ENCODE peak calls at places on chromosomes 13 and 19, in ten cellular contexts. P is uterus, I is tibial nerve, T is H1, V is HCT116, L is suprapubic skin, U is Peyer's patch, W is stomach, G is heart left ventricle, F is IMR-90. D is an unnamed sample.

GRCh38 chr19:12052057-12052570 is 647 bp downstream of the ZNF878 start:
- DNase-seq in F (peak; percentile 14), G (no peak), V (no peak), L (no peak), U (no peak), T (no peak), I (no peak), P (no peak), W (no peak), D (no peak)

GRCh38 chr13:110593430-110594130 is 21.8 kb upstream of the NAXD start:
- DNase-seq in I (peak; percentile 28), P (no peak), F (peak; percentile 57), L (no peak), U (no peak), V (peak; percentile 50), W (no peak), T (no peak), G (no peak), D (no peak)

GRCh38 chr19:44856438-44857083 is 10.5 kb downstream of the NECTIN2 start:
- DNase-seq in W (peak; percentile 56), T (no peak), U (no peak), I (no peak), L (no peak), F (no peak), G (no peak), V (no peak), P (no peak), D (no peak)

GRCh38 chr19:42386974-42387707 is 3.0 kb downstream of the CNFN start:
- DNase-seq in I (peak; percentile 52), W (peak; percentile 55), V (peak; percentile 73), L (peak; percentile 79), T (peak; percentile 94), U (peak; percentile 86), P (peak; percentile 39), G (peak; percentile 70), F (peak; percentile 33), D (peak; percentile 74)

GRCh38 chr19:11982526-11982925 is 17.7 kb downstream of the ZNF763 start:
- DNase-seq in I (no peak), G (no peak), L (no peak), F (no peak), W (no peak), T (no peak), P (no peak), V (no peak), U (no peak), D (no peak)

GRCh38 chr19:29528946-29529645 is 3.3 kb downstream of the VSTM2B start:
- DNase-seq in T (peak; percentile 70), L (no peak), V (no peak), F (no peak), G (peak; percentile 17), U (peak; percentile 35), W (no peak), P (no peak), I (no peak), D (peak; percentile 46)

GRCh38 chr13:86563308-86563707 is 764.1 kb upstream of the SLITRK6 start:
- DNase-seq in W (no peak), P (no peak), L (no peak), F (peak; percentile 75), T (no peak), V (no peak), U (no peak), G (no peak), I (no peak), D (no peak)

GRCh38 chr13:66323695-66324094 is 906.4 kb downstream of the PCDH9 start:
- DNase-seq in T (no peak), U (no peak), G (no peak), I (no peak), F (no peak), P (no peak), W (no peak), L (no peak), V (no peak), D (no peak)

GRCh38 chr19:1125601-1126533 is 22.1 kb downstream of the GPX4 start:
- DNase-seq in W (no peak), G (no peak), T (no peak), U (no peak), P (no peak), I (no peak), V (no peak), L (no peak), F (peak; percentile 41), D (no peak)

GRCh38 chr19:55811340-55811739 is 20.5 kb downstream of the NLRP11 start:
- DNase-seq in G (no peak), F (no peak), L (no peak), W (no peak), U (no peak), V (no peak), T (no peak), P (no peak), I (no peak), D (no peak)
- H3K9me3 ChIP-seq in G (no peaks in the 10 kb centered on the region), F (peaks cover 18% of the 10 kb centered on the region), L (no peaks in the 10 kb centered on the region), W (no peaks in the 10 kb centered on the region), U (no peaks in the 10 kb centered on the region), V (no peaks in the 10 kb centered on the region), T (peaks cover 80% of the 10 kb centered on the region), P (no peaks in the 10 kb centered on the region), I (no peaks in the 10 kb centered on the region), D (no peaks in the 10 kb centered on the region)

DNA sequence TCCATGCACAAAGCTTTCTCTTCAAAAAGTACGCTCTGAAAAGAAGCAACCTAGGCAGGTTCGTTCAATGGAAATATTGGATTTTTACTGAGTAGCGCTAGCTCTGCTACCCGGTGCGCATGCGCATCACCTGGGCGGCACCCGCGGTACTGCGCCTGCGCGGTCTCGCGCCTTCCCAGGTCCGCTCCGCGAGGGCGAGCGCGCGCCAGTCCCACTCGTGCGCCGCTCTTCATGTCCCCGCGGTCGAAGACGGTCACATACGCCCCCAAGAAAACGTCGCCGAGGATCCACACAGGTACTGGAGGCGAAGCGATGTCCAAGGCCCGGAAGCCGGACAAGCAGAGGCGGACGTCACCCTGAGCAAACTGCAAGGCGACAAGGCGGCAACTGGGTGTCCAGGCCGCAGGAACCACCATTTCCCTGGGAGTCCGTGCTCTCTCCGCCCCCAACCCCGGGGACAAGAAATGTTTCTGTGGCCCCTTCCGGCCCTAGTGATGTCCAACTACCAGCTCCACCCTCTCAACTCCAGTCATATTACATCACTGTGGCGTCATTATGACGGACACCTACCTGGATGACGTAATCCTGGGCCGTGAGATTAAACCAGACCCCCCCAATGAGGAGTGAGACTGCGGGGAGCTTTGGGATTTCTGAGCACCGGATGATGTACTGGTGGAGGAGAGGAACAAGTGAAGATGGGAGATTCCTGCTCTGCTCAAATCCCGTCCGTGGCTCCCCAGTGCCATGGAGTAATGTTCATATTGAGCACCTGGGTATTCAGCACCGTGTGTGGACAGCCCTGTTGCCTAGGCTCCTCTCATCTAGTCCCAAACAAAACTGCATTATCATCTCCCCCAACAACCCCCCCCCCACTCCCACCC is 4.8 kb upstream of the KCNC3 start:
- DNase-seq in V (no peak), P (peak; percentile 27), W (peak; percentile 82), F (no peak), G (peak; percentile 69), U (peak; percentile 86), T (peak; percentile 94), I (peak; percentile 36), L (no peak), D (peak; percentile 74)
- TF ChIP-seq POLR2A in V (no peak), P (no peak), W (no peak), F (no peak), G (no peak), U (peak; percentile 59), T (peak; percentile 74), I (peak; percentile 55), L (no peak), D (peak; percentile 13)

DNA sequence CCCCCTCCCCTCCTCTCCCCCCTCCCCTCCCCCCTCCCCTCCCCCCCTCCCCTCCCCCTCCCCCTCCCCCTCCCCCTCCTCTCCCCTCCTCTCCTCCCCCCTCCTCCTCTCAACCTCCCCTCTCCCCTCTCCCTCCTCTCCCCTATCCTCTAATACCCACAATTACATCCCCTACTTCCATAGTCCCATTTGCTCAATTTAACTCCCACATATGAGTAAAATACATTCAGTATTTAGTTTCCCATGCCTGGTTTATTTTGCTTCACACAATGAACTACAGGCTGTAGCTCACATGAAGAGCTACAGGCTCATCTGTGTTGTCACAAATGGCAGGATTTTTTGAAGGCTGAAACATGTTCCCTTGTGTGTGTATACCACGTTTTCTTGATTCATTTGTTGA is 6.9 kb downstream of the NLRP5 start:
- DNase-seq in P (no peak), V (no peak), L (no peak), G (no peak), I (no peak), W (no peak), U (no peak), T (no peak), F (no peak), D (no peak)
- H3K9me3 ChIP-seq in P (no peaks in the 10 kb centered on the region), V (no peaks in the 10 kb centered on the region), L (peaks cover 6% of the 10 kb centered on the region), G (no peaks in the 10 kb centered on the region), I (no peaks in the 10 kb centered on the region), W (no peaks in the 10 kb centered on the region), U (no peaks in the 10 kb centered on the region), T (peaks cover 59% of the 10 kb centered on the region), F (peaks cover 4% of the 10 kb centered on the region), D (no peaks in the 10 kb centered on the region)

GRCh38 chr13:26255717-26256277 is 1.9 kb downstream of the CDK8 start:
- DNase-seq in P (no peak), I (no peak), L (no peak), W (no peak), V (no peak), U (no peak), F (peak; percentile 4), G (no peak), T (no peak), D (no peak)

GRCh38 chr13:26257049-26257448 is 3.1 kb downstream of the CDK8 start:
- DNase-seq in G (no peak), V (no peak), U (no peak), I (no peak), F (no peak), T (no peak), P (no peak), W (no peak), L (no peak), D (no peak)

GRCh38 chr13:26254583-26255102 is 714 bp downstream of the CDK8 start:
- DNase-seq in L (peak; percentile 78), V (no peak), P (peak; percentile 22), U (peak; percentile 77), F (peak; percentile 31), G (peak; percentile 61), T (peak; percentile 60), I (peak; percentile 29), W (peak; percentile 73), D (peak; percentile 76)

GRCh38 chr13:26253262-26253786 is 605 bp upstream of the CDK8 start:
- DNase-seq in G (no peak), F (no peak), V (no peak), T (no peak), L (no peak), I (no peak), P (peak; percentile 13), U (no peak), W (no peak), D (no peak)

DNA sequence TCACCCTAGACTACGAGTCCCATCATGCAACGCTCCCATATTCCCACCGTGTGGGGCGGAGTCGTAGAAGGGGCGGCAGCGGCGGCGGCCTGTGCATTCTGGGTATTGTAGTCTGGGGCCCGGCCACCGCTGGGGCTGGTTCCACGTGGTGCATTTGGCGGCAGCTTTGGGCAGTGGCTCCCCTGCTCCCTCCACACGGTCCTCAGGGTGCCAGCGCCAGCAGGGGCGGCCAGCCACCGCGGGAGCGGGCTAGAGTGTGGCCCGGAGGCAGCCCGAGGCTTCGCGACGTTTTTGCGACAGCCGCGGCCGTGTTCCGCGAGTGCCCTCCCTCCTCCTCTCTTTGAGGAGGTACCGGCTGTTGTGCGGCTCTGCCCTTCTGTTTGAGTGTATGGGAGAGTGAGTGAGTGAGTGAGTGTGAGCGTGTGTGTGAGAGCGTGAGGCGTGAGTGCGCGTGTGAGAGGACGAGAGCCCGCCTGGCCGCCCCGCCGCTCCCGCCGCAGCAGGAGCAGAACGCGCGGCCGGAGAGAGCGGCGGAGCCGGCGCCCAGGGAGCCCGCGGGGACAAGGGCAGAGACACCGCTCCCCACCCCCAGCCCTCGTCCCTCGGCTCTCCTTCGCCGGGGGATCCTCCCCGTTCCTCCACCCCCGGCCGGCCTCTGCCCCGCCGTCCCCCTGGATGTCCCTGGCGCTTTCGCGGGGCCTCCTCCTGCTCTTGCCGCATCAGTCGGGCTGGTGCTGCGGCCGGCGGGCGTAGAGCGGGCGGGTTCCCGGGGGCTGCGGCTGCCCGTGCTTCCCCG is at the start of gene CDK8:
- DNase-seq in P (peak; percentile 89), V (peak; percentile 83), F (peak; percentile 87), U (peak; percentile 92), L (peak; percentile 90), I (peak; percentile 83), T (peak; percentile 91), W (peak; percentile 88), G (peak; percentile 93), D (peak; percentile 93)
- TF ChIP-seq POLR2A in P (peak; percentile 23), V (peak; percentile 59), F (peak; percentile 37), U (peak; percentile 80), L (no peak), I (peak; percentile 56), T (peak; percentile 75), W (no peak), G (no peak), D (peak; percentile 77)

D was measured in sigmoid colon.